ENCODE peak calls at places on chromosomes 2 and 18, in five cellular contexts. One of them, this sample, is unnamed.

GRCh38 chr2:220148849-220149248 is 521.4 kb downstream of the SLC4A3 start:
- DNase-seq in hepatocyte: no peak
- DNase-seq in tibial nerve: no peak
- DNase-seq in CD8-positive, alpha-beta memory T cell: no peak
- DNase-seq in mammary epithelial cell: no peak
- DNase-seq in this sample: no peak

GRCh38 chr2:101517753-101518152 is 42.8 kb upstream of the RFX8 start:
- DNase-seq in mammary epithelial cell: peak; percentile 76
- DNase-seq in CD8-positive, alpha-beta memory T cell: no peak
- DNase-seq in hepatocyte: no peak
- DNase-seq in tibial nerve: no peak
- DNase-seq in this sample: no peak

GRCh38 chr2:182911813-182912517 is 45.5 kb upstream of the FRZB start:
- DNase-seq in CD8-positive, alpha-beta memory T cell: no peak
- DNase-seq in hepatocyte: no peak
- DNase-seq in tibial nerve: no peak
- DNase-seq in mammary epithelial cell: no peak
- DNase-seq in this sample: no peak

GRCh38 chr2:105893011-105893995 is 148.6 kb downstream of the NCK2 start:
- DNase-seq in CD8-positive, alpha-beta memory T cell: no peak
- DNase-seq in tibial nerve: no peak
- DNase-seq in hepatocyte: no peak
- DNase-seq in mammary epithelial cell: no peak
- DNase-seq in this sample: no peak

GRCh38 chr2:10844083-10844482 is 31.5 kb upstream of the PDIA6 start:
- DNase-seq in hepatocyte: peak; percentile 79
- DNase-seq in tibial nerve: no peak
- DNase-seq in CD8-positive, alpha-beta memory T cell: no peak
- DNase-seq in mammary epithelial cell: peak; percentile 15
- DNase-seq in this sample: no peak

GRCh38 chr2:66568650-66569300 is 133.8 kb downstream of the MEIS1 start:
- DNase-seq in tibial nerve: no peak
- DNase-seq in mammary epithelial cell: no peak
- DNase-seq in hepatocyte: no peak
- DNase-seq in CD8-positive, alpha-beta memory T cell: no peak
- DNase-seq in this sample: no peak

GRCh38 chr2:37439131-37439642 is 94.8 kb downstream of the QPCT start:
- DNase-seq in tibial nerve: no peak
- DNase-seq in hepatocyte: no peak
- DNase-seq in mammary epithelial cell: no peak
- DNase-seq in CD8-positive, alpha-beta memory T cell: no peak
- DNase-seq in this sample: no peak

GRCh38 chr18:12313530-12314245 is 5.6 kb downstream of the TUBB6 start:
- DNase-seq in CD8-positive, alpha-beta memory T cell: no peak
- DNase-seq in tibial nerve: no peak
- DNase-seq in mammary epithelial cell: no peak
- DNase-seq in hepatocyte: no peak
- DNase-seq in this sample: no peak

GRCh38 chr2:23602113-23602512 is 217.1 kb downstream of the KLHL29 start:
- DNase-seq in tibial nerve: peak; percentile 26
- DNase-seq in CD8-positive, alpha-beta memory T cell: no peak
- DNase-seq in hepatocyte: peak; percentile 63
- DNase-seq in mammary epithelial cell: peak; percentile 61
- DNase-seq in this sample: peak; percentile 59

GRCh38 chr18:48295586-48296311 is 113.4 kb downstream of the ZBTB7C start:
- DNase-seq in hepatocyte: peak; percentile 25
- DNase-seq in mammary epithelial cell: no peak
- DNase-seq in tibial nerve: no peak
- DNase-seq in CD8-positive, alpha-beta memory T cell: no peak
- DNase-seq in this sample: no peak

GRCh38 chr2:169072163-169072925 is 3.0 kb downstream of the DHRS9 start:
- DNase-seq in hepatocyte: no peak
- DNase-seq in tibial nerve: no peak
- DNase-seq in mammary epithelial cell: no peak
- DNase-seq in CD8-positive, alpha-beta memory T cell: no peak
- DNase-seq in this sample: no peak

GRCh38 chr2:188952901-188953300 is 21.3 kb upstream of the COL3A1 start:
- DNase-seq in CD8-positive, alpha-beta memory T cell: no peak
- DNase-seq in mammary epithelial cell: no peak
- DNase-seq in tibial nerve: no peak
- DNase-seq in hepatocyte: no peak
- DNase-seq in this sample: no peak

GRCh38 chr2:128585706-128586105 is 267.0 kb upstream of the HS6ST1 start:
- DNase-seq in CD8-positive, alpha-beta memory T cell: no peak
- DNase-seq in tibial nerve: no peak
- DNase-seq in mammary epithelial cell: peak; percentile 88
- DNase-seq in hepatocyte: peak; percentile 44
- DNase-seq in this sample: no peak

GRCh38 chr2:6352906-6353515 is 512.7 kb downstream of the CMPK2 start:
- DNase-seq in mammary epithelial cell: no peak
- DNase-seq in tibial nerve: no peak
- DNase-seq in CD8-positive, alpha-beta memory T cell: no peak
- DNase-seq in hepatocyte: peak; percentile 71
- DNase-seq in this sample: no peak

GRCh38 chr18:43590182-43590903 is 313.1 kb upstream of the SYT4 start:
- DNase-seq in hepatocyte: peak; percentile 12
- DNase-seq in CD8-positive, alpha-beta memory T cell: no peak
- DNase-seq in mammary epithelial cell: peak; percentile 5
- DNase-seq in tibial nerve: no peak
- DNase-seq in this sample: no peak

GRCh38 chr2:215060851-215061541 is 77.4 kb downstream of the ABCA12 start:
- DNase-seq in hepatocyte: no peak
- DNase-seq in tibial nerve: no peak
- DNase-seq in CD8-positive, alpha-beta memory T cell: no peak
- DNase-seq in mammary epithelial cell: no peak
- DNase-seq in this sample: no peak

GRCh38 chr2:7691961-7692656 is 774.9 kb downstream of the RNF144A start:
- DNase-seq in CD8-positive, alpha-beta memory T cell: no peak
- DNase-seq in hepatocyte: no peak
- DNase-seq in mammary epithelial cell: peak; percentile 83
- DNase-seq in tibial nerve: no peak
- DNase-seq in this sample: no peak

GRCh38 chr2:212901604-212902275 is 249.7 kb downstream of the IKZF2 start:
- DNase-seq in hepatocyte: no peak
- DNase-seq in CD8-positive, alpha-beta memory T cell: no peak
- DNase-seq in tibial nerve: no peak
- DNase-seq in mammary epithelial cell: no peak
- DNase-seq in this sample: no peak

GRCh38 chr2:207523005-207523404 is 6.8 kb upstream of the CREB1 start:
- DNase-seq in CD8-positive, alpha-beta memory T cell: no peak
- DNase-seq in hepatocyte: no peak
- DNase-seq in mammary epithelial cell: no peak
- DNase-seq in tibial nerve: no peak
- DNase-seq in this sample: no peak

GRCh38 chr2:3703236-3703682 is at the start of gene DCDC2C:
- DNase-seq in CD8-positive, alpha-beta memory T cell: no peak
- DNase-seq in tibial nerve: no peak
- DNase-seq in hepatocyte: no peak
- DNase-seq in mammary epithelial cell: no peak
- DNase-seq in this sample: no peak

GRCh38 chr2:112636605-112637288 is 9.0 kb upstream of the SLC20A1 start:
- DNase-seq in CD8-positive, alpha-beta memory T cell: no peak
- DNase-seq in mammary epithelial cell: no peak
- DNase-seq in tibial nerve: no peak
- DNase-seq in hepatocyte: no peak
- DNase-seq in this sample: no peak

GRCh38 chr2:99489758-99490087 is at the start of gene REV1:
- DNase-seq in tibial nerve: no peak
- DNase-seq in hepatocyte: no peak
- DNase-seq in mammary epithelial cell: no peak
- DNase-seq in CD8-positive, alpha-beta memory T cell: no peak
- DNase-seq in this sample: no peak

GRCh38 chr2:595831-596592 is 81.2 kb downstream of the TMEM18 start:
- DNase-seq in CD8-positive, alpha-beta memory T cell: no peak
- DNase-seq in mammary epithelial cell: no peak
- DNase-seq in hepatocyte: no peak
- DNase-seq in tibial nerve: no peak
- DNase-seq in this sample: no peak

GRCh38 chr2:79393806-79394484 is 118.9 kb upstream of the CTNNA2 start:
- DNase-seq in CD8-positive, alpha-beta memory T cell: no peak
- DNase-seq in tibial nerve: no peak
- DNase-seq in hepatocyte: peak; percentile 33
- DNase-seq in mammary epithelial cell: no peak
- DNase-seq in this sample: no peak

GRCh38 chr2:219038600-219038999 is 2.7 kb downstream of the CFAP65 start:
- DNase-seq in CD8-positive, alpha-beta memory T cell: no peak
- DNase-seq in mammary epithelial cell: no peak
- DNase-seq in tibial nerve: no peak
- DNase-seq in hepatocyte: no peak
- DNase-seq in this sample: no peak
- H3K27me3 ChIP-seq in CD8-positive, alpha-beta memory T cell: peaks cover 10% of the 10 kb centered on the region
- H3K27me3 ChIP-seq in mammary epithelial cell: peaks cover 9% of the 10 kb centered on the region
- H3K27me3 ChIP-seq in tibial nerve: peaks cover 63% of the 10 kb centered on the region
- H3K27me3 ChIP-seq in hepatocyte: peaks cover 33% of the 10 kb centered on the region
- H3K27me3 ChIP-seq in this sample: no peaks in the 10 kb centered on the region

DNA sequence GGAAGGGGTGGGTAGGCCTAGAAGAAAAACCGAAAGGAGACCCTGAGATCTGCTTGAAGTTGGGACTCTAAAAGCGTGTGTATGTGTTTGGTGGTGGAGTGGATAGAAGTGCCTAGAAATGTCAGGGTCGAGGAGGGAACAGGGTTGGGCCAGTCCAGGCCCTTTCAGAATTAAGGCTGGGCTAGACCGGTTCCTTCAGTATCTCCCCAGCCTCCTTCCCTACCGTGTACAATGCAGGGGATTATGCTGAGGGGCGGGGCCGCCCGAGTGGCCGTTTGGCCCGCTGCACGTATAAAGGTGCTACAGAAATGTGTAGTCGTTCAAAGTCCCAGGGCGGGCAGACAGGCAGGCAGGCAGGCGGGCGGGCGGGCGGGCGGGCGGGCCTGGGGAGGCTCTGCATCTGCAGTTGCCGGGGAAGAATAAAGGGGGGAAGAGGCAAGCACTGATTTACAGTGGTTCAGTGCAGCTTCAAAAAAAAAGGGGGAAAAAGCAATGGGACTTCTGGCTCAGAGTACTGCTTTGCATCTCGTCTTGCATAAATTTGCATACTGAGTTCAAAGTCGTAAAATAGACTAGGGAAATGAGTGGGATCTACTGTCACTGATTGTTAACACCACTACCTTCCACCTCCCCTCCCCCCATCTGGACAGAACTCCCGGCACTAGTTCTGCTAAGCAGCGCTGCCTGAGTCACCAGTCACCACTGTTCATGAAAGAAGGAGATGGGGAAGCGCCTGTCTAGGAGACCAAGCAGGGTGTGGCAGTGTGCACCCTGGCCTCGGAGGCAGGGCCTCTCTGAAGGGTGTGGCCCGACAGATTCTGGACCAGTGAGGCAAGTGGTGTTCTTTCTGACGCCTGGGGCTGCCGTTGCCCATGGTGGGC is 3.6 kb downstream of the IGFBP2 start:
- DNase-seq in tibial nerve: no peak
- DNase-seq in hepatocyte: peak; percentile 86
- DNase-seq in CD8-positive, alpha-beta memory T cell: no peak
- DNase-seq in mammary epithelial cell: peak; percentile 88
- DNase-seq in this sample: peak; percentile 65
- H3K27me3 ChIP-seq in tibial nerve: peaks cover 60% of the 10 kb centered on the region
- H3K27me3 ChIP-seq in hepatocyte: peaks cover 20% of the 10 kb centered on the region
- H3K27me3 ChIP-seq in CD8-positive, alpha-beta memory T cell: peaks cover 26% of the 10 kb centered on the region
- H3K27me3 ChIP-seq in mammary epithelial cell: no peaks in the 10 kb centered on the region
- H3K27me3 ChIP-seq in this sample: no peaks in the 10 kb centered on the region

GRCh38 chr2:12004713-12005112 is 258.3 kb downstream of the LPIN1 start:
- DNase-seq in hepatocyte: no peak
- DNase-seq in mammary epithelial cell: no peak
- DNase-seq in tibial nerve: no peak
- DNase-seq in CD8-positive, alpha-beta memory T cell: no peak
- DNase-seq in this sample: no peak
- H3K27me3 ChIP-seq in hepatocyte: no peaks in the 10 kb centered on the region
- H3K27me3 ChIP-seq in mammary epithelial cell: no peaks in the 10 kb centered on the region
- H3K27me3 ChIP-seq in tibial nerve: no peaks in the 10 kb centered on the region
- H3K27me3 ChIP-seq in CD8-positive, alpha-beta memory T cell: peaks cover 23% of the 10 kb centered on the region
- H3K27me3 ChIP-seq in this sample: no peaks in the 10 kb centered on the region

GRCh38 chr2:60570281-60570680 is 16.8 kb upstream of the BCL11A start:
- DNase-seq in tibial nerve: no peak
- DNase-seq in CD8-positive, alpha-beta memory T cell: no peak
- DNase-seq in mammary epithelial cell: no peak
- DNase-seq in hepatocyte: no peak
- DNase-seq in this sample: no peak
- H3K27me3 ChIP-seq in tibial nerve: peaks cover 76% of the 10 kb centered on the region
- H3K27me3 ChIP-seq in CD8-positive, alpha-beta memory T cell: peaks cover 39% of the 10 kb centered on the region
- H3K27me3 ChIP-seq in mammary epithelial cell: peaks cover 10% of the 10 kb centered on the region
- H3K27me3 ChIP-seq in hepatocyte: peaks cover 54% of the 10 kb centered on the region
- H3K27me3 ChIP-seq in this sample: peaks cover 9% of the 10 kb centered on the region

DNA sequence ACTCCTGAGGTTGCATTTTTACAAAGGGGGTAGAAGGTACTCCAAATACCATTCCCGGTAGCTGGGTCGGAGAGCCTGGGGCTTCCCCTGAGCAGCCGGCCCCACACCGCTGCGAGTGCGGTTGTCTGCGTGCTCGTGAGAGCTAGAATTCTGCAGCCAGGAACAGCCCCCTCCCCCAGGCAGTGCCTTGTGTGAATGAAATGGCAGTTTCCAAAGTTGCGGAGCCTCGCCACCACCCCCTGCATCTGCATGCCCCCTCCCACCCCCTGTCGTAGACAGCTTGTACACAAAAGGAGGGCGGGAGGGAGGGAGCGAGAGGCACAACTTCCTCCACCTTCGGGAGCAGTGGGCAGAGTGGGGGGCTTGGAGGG is 1.1 kb downstream of the MYCN start:
- DNase-seq in mammary epithelial cell: peak; percentile 16
- DNase-seq in hepatocyte: peak; percentile 58
- DNase-seq in tibial nerve: no peak
- DNase-seq in CD8-positive, alpha-beta memory T cell: no peak
- DNase-seq in this sample: no peak
- H3K27me3 ChIP-seq in mammary epithelial cell: peaks cover 29% of the 10 kb centered on the region
- H3K27me3 ChIP-seq in hepatocyte: no peaks in the 10 kb centered on the region
- H3K27me3 ChIP-seq in tibial nerve: peaks cover 45% of the 10 kb centered on the region
- H3K27me3 ChIP-seq in CD8-positive, alpha-beta memory T cell: peaks cover 17% of the 10 kb centered on the region
- H3K27me3 ChIP-seq in this sample: peaks cover 3% of the 10 kb centered on the region

GRCh38 chr2:104888489-104889245 is 34.8 kb downstream of the POU3F3 start:
- DNase-seq in CD8-positive, alpha-beta memory T cell: no peak
- DNase-seq in tibial nerve: no peak
- DNase-seq in mammary epithelial cell: no peak
- DNase-seq in hepatocyte: no peak
- DNase-seq in this sample: no peak
- H3K27me3 ChIP-seq in CD8-positive, alpha-beta memory T cell: no peaks in the 10 kb centered on the region
- H3K27me3 ChIP-seq in tibial nerve: peaks cover 12% of the 10 kb centered on the region
- H3K27me3 ChIP-seq in mammary epithelial cell: no peaks in the 10 kb centered on the region
- H3K27me3 ChIP-seq in hepatocyte: peaks cover 9% of the 10 kb centered on the region
- H3K27me3 ChIP-seq in this sample: no peaks in the 10 kb centered on the region

GRCh38 chr2:172896541-172897144 is 161.0 kb downstream of the RAPGEF4 start:
- DNase-seq in CD8-positive, alpha-beta memory T cell: no peak
- DNase-seq in mammary epithelial cell: no peak
- DNase-seq in tibial nerve: no peak
- DNase-seq in hepatocyte: no peak
- DNase-seq in this sample: no peak
- H3K27me3 ChIP-seq in CD8-positive, alpha-beta memory T cell: peaks cover 4% of the 10 kb centered on the region
- H3K27me3 ChIP-seq in mammary epithelial cell: peaks cover 3% of the 10 kb centered on the region
- H3K27me3 ChIP-seq in tibial nerve: no peaks in the 10 kb centered on the region
- H3K27me3 ChIP-seq in hepatocyte: peaks cover 32% of the 10 kb centered on the region
- H3K27me3 ChIP-seq in this sample: no peaks in the 10 kb centered on the region

GRCh38 chr18:13395577-13395976 is 177.0 kb downstream of the LDLRAD4 start:
- DNase-seq in mammary epithelial cell: no peak
- DNase-seq in tibial nerve: no peak
- DNase-seq in hepatocyte: no peak
- DNase-seq in CD8-positive, alpha-beta memory T cell: no peak
- DNase-seq in this sample: no peak
- H3K27me3 ChIP-seq in mammary epithelial cell: no peaks in the 10 kb centered on the region
- H3K27me3 ChIP-seq in tibial nerve: no peaks in the 10 kb centered on the region
- H3K27me3 ChIP-seq in hepatocyte: no peaks in the 10 kb centered on the region
- H3K27me3 ChIP-seq in CD8-positive, alpha-beta memory T cell: no peaks in the 10 kb centered on the region
- H3K27me3 ChIP-seq in this sample: no peaks in the 10 kb centered on the region